ENCODE peak calls at places on chromosome 10, in ten cellular contexts. D is cardiac muscle cell, R is tibial artery, H is Peyer's patch, G is ovary, T is pancreas, J is aorta, L is heart left ventricle, B is psoas muscle, A is HL-60. K is an unnamed sample.

GRCh38 chr10:27504897-27505457 is 873 bp downstream of the RAB18 start:
- DNase-seq in D (no peak), R (no peak), H (no peak), G (no peak), T (no peak), J (no peak), L (no peak), B (no peak), A (no peak), K (no peak)

GRCh38 chr10:69572159-69573055 is 815 bp downstream of the NEUROG3 start:
- DNase-seq in D (peak; percentile 14), R (no peak), H (no peak), G (no peak), T (no peak), J (no peak), L (no peak), B (no peak), A (no peak), K (no peak)

GRCh38 chr10:86363833-86364511 is 2.6 kb downstream of the GRID1 start:
- DNase-seq in D (no peak), R (peak; percentile 54), H (no peak), G (peak; percentile 21), T (no peak), J (peak; percentile 43), L (no peak), B (peak; percentile 36), A (no peak), K (no peak)

GRCh38 chr10:120562956-120563355 is 105.9 kb downstream of the PLPP4 start:
- DNase-seq in D (no peak), R (no peak), H (no peak), G (no peak), T (no peak), J (no peak), L (no peak), B (no peak), A (no peak), K (no peak)

GRCh38 chr10:560314-560992 is 129.0 kb downstream of the DIP2C start:
- DNase-seq in D (no peak), R (no peak), H (no peak), G (no peak), T (no peak), J (no peak), L (no peak), B (no peak), A (no peak), K (no peak)

GRCh38 chr10:19767876-19768275 is 48.4 kb upstream of the PLXDC2 start:
- DNase-seq in D (no peak), R (no peak), H (no peak), G (no peak), T (no peak), J (no peak), L (no peak), B (no peak), A (no peak), K (no peak)

GRCh38 chr10:129924375-129925085 is 39.5 kb downstream of the EBF3 start:
- DNase-seq in D (no peak), R (peak; percentile 3), H (no peak), G (peak; percentile 9), T (no peak), J (no peak), L (no peak), B (peak; percentile 26), A (no peak), K (no peak)

GRCh38 chr10:35639651-35640311 is 2.3 kb downstream of the FZD8 start:
- DNase-seq in D (peak; percentile 56), R (peak; percentile 69), H (no peak), G (peak; percentile 42), T (peak; percentile 29), J (peak; percentile 80), L (peak; percentile 46), B (peak; percentile 61), A (no peak), K (no peak)

GRCh38 chr10:24197319-24197718 is 11.6 kb upstream of the KIAA1217 start:
- DNase-seq in D (no peak), R (no peak), H (no peak), G (no peak), T (no peak), J (no peak), L (no peak), B (no peak), A (no peak), K (no peak)

GRCh38 chr10:24201503-24202180 is 7.3 kb upstream of the KIAA1217 start:
- DNase-seq in D (no peak), R (no peak), H (no peak), G (no peak), T (no peak), J (no peak), L (no peak), B (no peak), A (no peak), K (no peak)

GRCh38 chr10:24206334-24206733 is 2.6 kb upstream of the KIAA1217 start:
- DNase-seq in D (no peak), R (no peak), H (no peak), G (no peak), T (no peak), J (no peak), L (no peak), B (no peak), A (no peak), K (no peak)

GRCh38 chr10:24205846-24206245 is 3.1 kb upstream of the KIAA1217 start:
- DNase-seq in D (no peak), R (no peak), H (no peak), G (no peak), T (no peak), J (no peak), L (no peak), B (no peak), A (no peak), K (no peak)

GRCh38 chr10:24202181-24202570 is 6.8 kb upstream of the KIAA1217 start:
- DNase-seq in D (peak; percentile 51), R (no peak), H (no peak), G (no peak), T (peak; percentile 45), J (no peak), L (no peak), B (no peak), A (no peak), K (no peak)
- H3K27ac ChIP-seq in D (no peak overlapping the region), R (no peak overlapping the region), H (no peak overlapping the region), G (no peak overlapping the region), T (peak overlapping the region; percentile 70), J (no peak overlapping the region), L (no peak overlapping the region), B (no peak overlapping the region), A (no peak overlapping the region), K (peak overlapping the region; percentile 22)

GRCh38 chr10:100713859-100714565 is 31.4 kb upstream of the PAX2 start:
- DNase-seq in D (no peak), R (no peak), H (no peak), G (no peak), T (no peak), J (no peak), L (no peak), B (no peak), A (no peak), K (no peak)
- H3K4me3 ChIP-seq in D (peak overlapping the region; percentile 25), R (peak overlapping the region; percentile 28), H (no peak overlapping the region), G (no peak overlapping the region), T (peak overlapping the region; percentile 30), J (no peak overlapping the region), L (peak overlapping the region; percentile 10), B (peak overlapping the region; percentile 45), A (no peak overlapping the region), K (peak overlapping the region; percentile 28)

GRCh38 chr10:92240289-92241157 is 50.4 kb downstream of the CPEB3 start:
- DNase-seq in D (peak; percentile 79), R (peak; percentile 68), H (peak; percentile 75), G (no peak), T (peak; percentile 68), J (no peak), L (peak; percentile 65), B (peak; percentile 54), A (peak; percentile 89), K (peak; percentile 76)

GRCh38 chr10:92239185-92239599 is 51.7 kb downstream of the CPEB3 start:
- DNase-seq in D (peak; percentile 38), R (no peak), H (no peak), G (no peak), T (no peak), J (no peak), L (no peak), B (no peak), A (no peak), K (no peak)

GRCh38 chr10:92241158-92241500 is 49.7 kb downstream of the CPEB3 start:
- DNase-seq in D (peak; percentile 67), R (no peak), H (no peak), G (no peak), T (peak; percentile 33), J (no peak), L (peak; percentile 58), B (peak; percentile 59), A (peak; percentile 17), K (no peak)

GRCh38 chr10:92238586-92239098 is 52.2 kb downstream of the CPEB3 start:
- DNase-seq in D (no peak), R (no peak), H (no peak), G (peak; percentile 46), T (peak; percentile 46), J (no peak), L (peak; percentile 38), B (peak; percentile 80), A (no peak), K (peak; percentile 65)

GRCh38 chr10:92239600-92240288 is 51.1 kb downstream of the CPEB3 start:
- DNase-seq in D (peak; percentile 61), R (peak; percentile 70), H (peak; percentile 33), G (peak; percentile 78), T (peak; percentile 64), J (peak; percentile 87), L (peak; percentile 67), B (peak; percentile 75), A (peak; percentile 36), K (no peak)
- H3K27ac ChIP-seq in D (peak overlapping the region; percentile 97), R (peak overlapping the region; percentile 66), H (peak overlapping the region; percentile 83), G (peak overlapping the region; percentile 81), T (peak overlapping the region; percentile 92), J (no peak overlapping the region), L (peak overlapping the region; percentile 90), B (peak overlapping the region; percentile 92), A (peak overlapping the region; percentile 80), K (peak overlapping the region; percentile 92)

GRCh38 chr10:74977072-74977471 is 134.4 kb upstream of the SAMD8 start:
- DNase-seq in D (no peak), R (no peak), H (no peak), G (no peak), T (no peak), J (no peak), L (no peak), B (no peak), A (no peak), K (no peak)

GRCh38 chr10:74981831-74982633 is 129.4 kb upstream of the SAMD8 start:
- DNase-seq in D (no peak), R (no peak), H (no peak), G (no peak), T (peak; percentile 43), J (no peak), L (no peak), B (no peak), A (no peak), K (no peak)

GRCh38 chr10:74976565-74976964 is 134.9 kb upstream of the SAMD8 start:
- DNase-seq in D (no peak), R (no peak), H (no peak), G (no peak), T (no peak), J (no peak), L (no peak), B (no peak), A (no peak), K (no peak)

GRCh38 chr10:74975758-74976157 is 135.7 kb upstream of the SAMD8 start:
- DNase-seq in D (no peak), R (no peak), H (no peak), G (no peak), T (no peak), J (no peak), L (no peak), B (no peak), A (no peak), K (no peak)

DNA sequence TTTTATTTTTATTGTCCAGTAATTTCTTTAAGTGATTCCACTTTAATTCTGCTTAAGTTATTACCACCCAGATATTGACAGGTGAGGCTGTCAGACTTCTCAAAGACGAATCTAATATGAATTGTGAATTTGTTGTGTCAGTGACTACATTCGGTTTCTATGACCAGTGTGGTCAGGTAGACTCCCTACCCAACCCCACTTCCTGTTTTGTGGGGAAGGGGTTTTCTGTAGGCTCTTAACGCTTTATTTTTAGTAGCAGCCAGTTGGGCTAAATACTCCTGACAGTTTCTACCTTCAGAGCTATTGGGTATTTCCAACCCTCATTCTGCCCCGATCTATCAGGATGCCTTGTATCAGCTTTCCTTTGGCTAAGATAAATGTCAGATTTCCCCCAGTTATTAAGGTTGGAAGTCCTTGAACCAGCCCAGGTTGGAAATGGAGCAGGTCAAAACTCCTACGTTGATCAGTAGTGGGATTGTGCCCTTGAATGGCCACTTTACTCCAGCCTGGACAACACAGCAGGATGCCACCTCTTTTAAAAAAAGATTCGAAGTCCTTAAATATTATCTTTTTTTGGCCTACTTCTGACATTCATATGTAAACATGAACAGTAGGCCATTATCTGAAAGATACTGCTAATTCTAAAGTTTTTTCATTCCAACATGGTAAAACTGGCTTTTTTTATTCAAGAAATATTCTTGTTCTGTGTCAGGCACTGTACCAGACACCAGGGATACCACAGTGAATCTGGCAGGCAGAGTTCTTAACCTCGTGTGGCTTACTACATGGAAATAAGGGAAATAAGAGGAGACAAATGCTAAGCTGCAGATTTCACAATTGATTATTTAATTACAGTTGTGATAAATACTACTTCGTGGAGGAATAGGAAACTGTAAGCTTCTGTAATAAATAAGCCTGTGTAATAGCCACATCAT is 133.3 kb upstream of the SAMD8 start:
- DNase-seq in D (no peak), R (no peak), H (no peak), G (no peak), T (no peak), J (no peak), L (no peak), B (no peak), A (peak; percentile 9), K (no peak)
- H3K4me3 ChIP-seq in D (no peak overlapping the region), R (no peak overlapping the region), H (no peak overlapping the region), G (no peak overlapping the region), T (no peak overlapping the region), J (no peak overlapping the region), L (no peak overlapping the region), B (no peak overlapping the region), A (no peak overlapping the region), K (no peak overlapping the region)